ENCODE peak calls at places on chromosomes 7 and 10, in ten cellular contexts. A is HCT116, R is ascending aorta, P is lower lobe of right lung, E is coronary artery, M is psoas muscle, T is tibial nerve, U is osteoblast, G is upper lobe of left lung, C is uterus. N is an unnamed sample.

GRCh38 chr10:25682203-25682950 is 251.7 kb upstream of the MYO3A start:
- DNase-seq in U (no peak), M (no peak), G (no peak), A (no peak), R (no peak), T (no peak), P (no peak), C (no peak), E (no peak), N (no peak)

GRCh38 chr10:649798-650690 is 39.4 kb downstream of the DIP2C start:
- DNase-seq in M (no peak), A (no peak), E (no peak), G (no peak), U (peak), T (no peak), C (peak), R (no peak), P (no peak), N (no peak)

GRCh38 chr10:15123749-15124184 is 26.6 kb downstream of the RPP38 start:
- DNase-seq in G (no peak), P (no peak), E (no peak), C (no peak), U (peak), R (no peak), M (no peak), T (no peak), A (no peak), N (no peak)

GRCh38 chr7:128913856-128914565 is 3.5 kb upstream of the KCP start:
- DNase-seq in E (peak), M (no peak), R (no peak), U (peak), T (no peak), P (no peak), G (no peak), A (no peak), C (no peak), N (no peak)

GRCh38 chr7:107891619-107892366 is 810 bp downstream of the DLD start:
- DNase-seq in A (no peak), U (no peak), R (no peak), P (no peak), C (no peak), E (no peak), T (no peak), G (no peak), M (no peak), N (no peak)

GRCh38 chr10:14667270-14667669 is 107.4 kb downstream of the FAM107B start:
- DNase-seq in U (no peak), T (no peak), M (no peak), G (no peak), R (no peak), C (no peak), A (no peak), P (no peak), E (no peak), N (no peak)

GRCh38 chr7:70384891-70385290 is 747.1 kb upstream of the GALNT17 start:
- DNase-seq in M (no peak), T (no peak), P (no peak), E (no peak), C (no peak), G (no peak), U (no peak), A (no peak), R (no peak), N (no peak)

GRCh38 chr7:107996072-107996824 is 6.7 kb downstream of the LAMB1 start:
- DNase-seq in T (no peak), P (no peak), R (no peak), C (no peak), G (no peak), M (no peak), A (no peak), U (peak), E (no peak), N (no peak)

GRCh38 chr10:44195120-44196007 is 189.5 kb downstream of the CXCL12 start:
- DNase-seq in G (no peak), R (peak), A (no peak), T (peak), E (peak), M (peak), P (no peak), C (peak), U (peak), N (peak)

GRCh38 chr7:41133700-41134099 is 569.2 kb downstream of the INHBA start:
- DNase-seq in C (no peak), M (no peak), R (no peak), G (no peak), U (no peak), A (no peak), P (no peak), T (no peak), E (no peak), N (no peak)

GRCh38 chr7:88402529-88402928 is 95.8 kb upstream of the STEAP4 start:
- DNase-seq in E (no peak), P (no peak), M (no peak), R (no peak), G (no peak), C (no peak), U (no peak), A (no peak), T (no peak), N (no peak)

GRCh38 chr7:119026391-119026790 is 801.9 kb downstream of the ANKRD7 start:
- DNase-seq in P (no peak), R (no peak), E (no peak), A (no peak), G (no peak), C (no peak), U (no peak), M (no peak), T (no peak), N (no peak)

GRCh38 chr10:29067161-29067560 is 221.7 kb upstream of the LYZL1 start:
- DNase-seq in P (no peak), U (no peak), M (no peak), A (no peak), R (no peak), E (no peak), C (no peak), G (no peak), T (no peak), N (no peak)

GRCh38 chr7:117047496-117047895 is 94.2 kb downstream of the ST7 start:
- DNase-seq in P (no peak), G (no peak), U (no peak), E (no peak), R (no peak), C (no peak), M (no peak), T (no peak), A (no peak), N (no peak)

GRCh38 chr7:16465469-16466086 is at the start of gene SOSTDC1:
- DNase-seq in U (peak), C (no peak), P (no peak), A (no peak), M (no peak), T (no peak), R (no peak), G (no peak), E (no peak), N (no peak)

GRCh38 chr7:90764848-90765570 is 168.9 kb downstream of the CDK14 start:
- DNase-seq in R (no peak), M (no peak), A (no peak), P (no peak), G (no peak), E (no peak), T (no peak), C (no peak), U (no peak), N (no peak)

GRCh38 chr7:30660331-30661255 is 21.7 kb downstream of the CRHR2 start:
- DNase-seq in A (no peak), T (no peak), R (no peak), G (no peak), P (no peak), U (peak), C (no peak), M (no peak), E (no peak), N (no peak)

GRCh38 chr10:49616421-49617230 is 2.8 kb downstream of the CHAT start:
- DNase-seq in R (no peak), T (no peak), G (no peak), E (peak), C (no peak), A (no peak), M (no peak), P (no peak), U (peak), N (peak)

GRCh38 chr7:1403844-1404404 is 55.3 kb downstream of the MICALL2 start:
- DNase-seq in G (peak), M (no peak), T (no peak), E (no peak), P (no peak), R (no peak), C (no peak), U (peak), A (no peak), N (no peak)

DNA sequence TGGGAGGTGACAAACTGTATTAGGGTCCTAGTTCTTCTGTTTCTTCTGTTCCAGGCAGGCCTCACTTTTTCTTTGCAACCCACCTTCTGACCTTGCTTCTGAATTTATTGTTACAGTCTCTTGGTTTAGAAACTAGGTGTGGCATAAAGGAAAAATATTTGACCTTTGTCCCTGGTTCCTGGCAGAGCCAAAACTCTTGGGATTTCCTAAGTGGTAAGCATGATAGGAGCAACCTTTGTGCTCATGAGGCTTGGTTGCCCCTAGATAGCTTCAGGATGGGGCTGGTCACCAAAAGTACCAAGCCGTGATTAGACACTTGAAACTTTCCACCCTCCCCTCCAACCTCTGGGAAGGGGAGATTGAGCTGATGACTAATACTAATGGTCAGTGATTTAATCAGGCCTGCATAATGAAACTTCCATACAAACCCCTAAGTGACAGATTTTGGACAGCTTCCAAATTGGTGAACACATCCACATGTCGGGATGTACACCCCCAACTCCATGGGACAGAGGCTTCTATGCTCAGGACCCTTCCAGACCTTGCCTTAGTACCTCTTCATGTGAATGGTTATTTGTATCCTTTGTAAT is 4.7 kb downstream of the NUB1 start:
- DNase-seq in C (no peak), T (no peak), G (no peak), U (no peak), M (no peak), E (no peak), A (no peak), P (no peak), R (no peak), N (no peak)
- H3K27ac ChIP-seq in C (no peak), T (no peak), G (no peak), U (no peak), M (no peak), E (no peak), A (peak), P (no peak), R (no peak), N (no peak)

GRCh38 chr10:101229275-101230184 is at the start of gene LBX1:
- DNase-seq in U (peak), M (no peak), E (no peak), A (no peak), P (no peak), R (no peak), T (no peak), C (no peak), G (peak), N (no peak)
- H3K4me3 ChIP-seq in U (no peak), M (peak), E (peak), A (no peak), P (peak), R (peak), T (no peak), C (no peak), G (peak), N (peak)

GRCh38 chr7:74290999-74291441 is 1.8 kb downstream of the CLIP2 start:
- DNase-seq in M (no peak), C (no peak), U (peak), P (no peak), T (no peak), A (no peak), E (no peak), G (no peak), R (no peak), N (no peak)
- H3K27ac ChIP-seq in M (no peak), C (no peak), U (peak), P (no peak), T (peak), A (peak), E (no peak), G (peak), R (peak), N (no peak)

GRCh38 chr10:17510242-17510908 is 56.0 kb upstream of the ST8SIA6 start:
- DNase-seq in G (no peak), A (no peak), U (no peak), R (no peak), P (no peak), C (no peak), M (no peak), E (no peak), T (no peak), N (no peak)

GRCh38 chr10:17516376-17516775 is 62.0 kb upstream of the ST8SIA6 start:
- DNase-seq in A (no peak), P (no peak), C (no peak), R (no peak), T (no peak), E (no peak), U (no peak), G (no peak), M (no peak), N (no peak)

GRCh38 chr10:17506859-17507471 is 52.6 kb upstream of the ST8SIA6 start:
- DNase-seq in A (no peak), R (no peak), T (no peak), U (no peak), E (no peak), C (no peak), G (no peak), P (no peak), M (no peak), N (no peak)

GRCh38 chr10:17507538-17507937 is 53.1 kb upstream of the ST8SIA6 start:
- DNase-seq in U (no peak), R (no peak), A (no peak), P (no peak), E (no peak), T (no peak), C (no peak), G (no peak), M (no peak), N (no peak)

GRCh38 chr10:17512341-17513001 is 58.1 kb upstream of the ST8SIA6 start:
- DNase-seq in E (no peak), U (no peak), G (no peak), C (no peak), T (no peak), M (no peak), P (no peak), A (peak), R (no peak), N (peak)
- H3K4me3 ChIP-seq in E (no peak), U (peak), G (no peak), C (no peak), T (no peak), M (no peak), P (no peak), A (peak), R (no peak), N (no peak)

DNA sequence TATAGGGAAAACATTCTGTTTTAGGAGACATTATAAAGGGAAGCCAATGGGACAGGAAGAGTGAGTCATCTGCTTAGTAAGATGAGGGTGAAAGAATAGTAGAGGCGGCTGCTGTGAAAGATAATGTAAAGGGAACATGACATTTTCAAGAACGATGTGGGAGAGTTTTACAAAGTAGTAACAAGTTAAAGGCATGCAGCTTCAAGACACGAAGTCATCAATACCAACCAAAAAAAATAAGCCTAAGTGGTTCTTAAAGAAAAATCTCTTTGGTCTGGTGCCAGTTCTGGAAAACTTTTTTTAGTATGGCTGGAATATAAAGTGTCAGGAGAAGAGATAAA is 6.1 kb downstream of the GSTO1 start:
- DNase-seq in R (no peak), E (no peak), G (no peak), T (no peak), C (no peak), M (no peak), U (no peak), A (no peak), P (no peak), N (no peak)
- H3K27ac ChIP-seq in R (peak), E (peak), G (peak), T (peak), C (peak), M (peak), U (peak), A (no peak), P (peak), N (peak)

DNA sequence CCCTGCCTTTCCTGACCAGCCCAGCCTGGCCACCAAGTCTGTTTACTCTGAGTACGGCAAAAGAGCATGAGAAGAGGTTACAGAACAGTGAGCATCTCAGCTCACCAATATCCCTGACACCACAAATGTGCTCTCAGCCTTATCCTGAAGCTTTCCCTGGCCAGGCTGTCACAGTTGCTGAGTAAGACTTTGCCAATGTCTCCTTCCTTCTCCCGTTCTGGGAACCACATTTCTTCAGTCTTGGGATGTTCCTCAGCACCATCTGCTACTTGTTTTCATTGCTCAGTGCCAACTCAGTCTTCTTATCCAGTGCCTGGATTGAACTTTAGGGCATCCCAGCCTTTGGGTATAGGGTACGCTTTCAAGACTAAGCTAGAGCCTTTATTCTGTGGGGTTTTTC is 7.1 kb upstream of the KCNIP2 start:
- DNase-seq in A (no peak), G (no peak), U (peak), T (no peak), R (no peak), E (no peak), C (no peak), P (no peak), M (no peak), N (no peak)
- H3K4me3 ChIP-seq in A (no peak), G (no peak), U (no peak), T (no peak), R (no peak), E (no peak), C (no peak), P (no peak), M (no peak), N (no peak)

GRCh38 chr10:67036808-67037207 is 111.0 kb downstream of the LRRTM3 start:
- DNase-seq in P (no peak), G (no peak), E (no peak), U (no peak), T (no peak), M (no peak), C (no peak), R (no peak), A (no peak), N (no peak)
- H3K27ac ChIP-seq in P (no peak), G (no peak), E (no peak), U (no peak), T (no peak), M (no peak), C (no peak), R (no peak), A (no peak), N (no peak)

GRCh38 chr7:155808551-155809331 is 3.5 kb downstream of the SHH start:
- DNase-seq in A (no peak), M (no peak), P (peak), E (no peak), R (no peak), C (no peak), U (peak), T (no peak), G (peak), N (no peak)
- H3K4me3 ChIP-seq in A (no peak), M (peak), P (peak), E (peak), R (peak), C (no peak), U (no peak), T (peak), G (peak), N (no peak)